ENCODE peak calls at places on chromosomes 7 and 10, in ten cellular contexts. T is OCI-LY7; Z is hepatocyte; A is body of pancreas; F is ovary; H is mammary epithelial cell; Q is lung; R is NT2/D1; P is right cardiac atrium; G is CD8-positive, alpha-beta memory T cell. J is an unnamed sample. For H3K4me1, the result is how much of the 10 kb centered on the place peaks cover.

GRCh38 chr7:100489824-100490223 is 6.1 kb downstream of the NYAP1 start:
- DNase-seq in G (no peak), P (no peak), F (peak), H (peak), T (peak), Z (peak), A (peak), Q (no peak), R (peak), J (no peak)

GRCh38 chr7:43568529-43568928 is 14.4 kb upstream of the STK17A start:
- DNase-seq in F (no peak), A (no peak), G (no peak), T (no peak), R (no peak), P (no peak), Z (no peak), Q (no peak), H (peak), J (no peak)

GRCh38 chr10:59872892-59873463 is 33.4 kb downstream of the CCDC6 start:
- DNase-seq in Q (peak), G (no peak), F (no peak), H (peak), A (peak), Z (peak), P (peak), R (no peak), T (no peak), J (no peak)

GRCh38 chr10:123637326-123637880 is 28.8 kb upstream of the GPR26 start:
- DNase-seq in P (no peak), Z (peak), R (no peak), T (no peak), Q (no peak), H (peak), A (no peak), F (no peak), G (no peak), J (no peak)

GRCh38 chr7:33109758-33110238 is 594 bp upstream of the RP9 start:
- DNase-seq in P (no peak), F (no peak), G (no peak), Q (no peak), H (peak), T (no peak), Z (no peak), A (no peak), R (no peak), J (no peak)

GRCh38 chr7:143288836-143289235 is 685 bp downstream of the CASP2 start:
- DNase-seq in Z (no peak), P (no peak), G (no peak), T (peak), R (no peak), Q (no peak), H (peak), F (no peak), A (no peak), J (no peak)

GRCh38 chr7:1566687-1567081 is 3.1 kb downstream of the PSMG3 start:
- DNase-seq in H (no peak), G (no peak), Q (no peak), T (no peak), P (no peak), Z (peak), R (no peak), F (no peak), A (no peak), J (no peak)

GRCh38 chr10:28177944-28178637 is 124.8 kb downstream of the MPP7 start:
- DNase-seq in G (no peak), P (no peak), R (no peak), H (peak), F (no peak), A (no peak), T (peak), Z (no peak), Q (no peak), J (no peak)

GRCh38 chr7:100705341-100705752 is 574 bp upstream of the POP7 start:
- DNase-seq in A (peak), T (peak), Z (peak), H (no peak), R (no peak), P (peak), Q (peak), F (peak), G (peak), J (peak)

GRCh38 chr10:7722927-7723529 is 19.9 kb downstream of the ITIH2 start:
- DNase-seq in H (no peak), R (no peak), Z (no peak), G (no peak), P (no peak), T (no peak), Q (no peak), A (no peak), F (no peak), J (no peak)

GRCh38 chr7:67301667-67302066 is 305.0 kb downstream of the TYW1 start:
- DNase-seq in P (no peak), A (no peak), R (no peak), Q (no peak), H (no peak), G (no peak), Z (no peak), T (no peak), F (no peak), J (no peak)

GRCh38 chr10:124010563-124011131 is 82.8 kb downstream of the CHST15 start:
- DNase-seq in R (peak), Z (no peak), Q (no peak), P (no peak), A (no peak), F (peak), H (no peak), T (no peak), G (no peak), J (no peak)

GRCh38 chr10:89481662-89482061 is 53.7 kb downstream of the SLC16A12 start:
- DNase-seq in H (peak), Q (no peak), A (no peak), G (no peak), T (no peak), F (no peak), Z (peak), R (no peak), P (no peak), J (no peak)

GRCh38 chr7:149624006-149624405 is 126.4 kb upstream of the ZNF746 start:
- DNase-seq in F (peak), R (no peak), G (peak), P (peak), Z (peak), T (peak), A (peak), Q (peak), H (peak), J (no peak)

GRCh38 chr7:73834626-73835191 is 3.9 kb downstream of the CLDN4 start:
- DNase-seq in R (no peak), P (no peak), H (no peak), Z (no peak), T (no peak), A (no peak), F (no peak), G (no peak), Q (no peak), J (no peak)

GRCh38 chr7:141541375-141541774 is 9.8 kb upstream of the AGK start:
- DNase-seq in T (no peak), Q (no peak), Z (no peak), R (no peak), G (no peak), A (no peak), H (no peak), F (no peak), P (no peak), J (no peak)

GRCh38 chr7:78019457-78020130 is 221.0 kb downstream of the PHTF2 start:
- DNase-seq in H (peak), Z (peak), R (no peak), Q (peak), F (peak), A (peak), T (peak), G (peak), P (peak), J (peak)

GRCh38 chr10:84613336-84614021 is 285.1 kb downstream of the CCSER2 start:
- DNase-seq in F (no peak), H (peak), G (no peak), A (peak), P (no peak), Z (peak), Q (peak), R (peak), T (peak), J (no peak)

GRCh38 chr10:86936661-86937501 is 20.5 kb downstream of the MMRN2 start:
- DNase-seq in R (no peak), A (peak), T (no peak), F (no peak), G (no peak), H (no peak), Z (no peak), Q (no peak), P (no peak), J (no peak)

GRCh38 chr7:432256-432655 is 87.4 kb downstream of the PDGFA start:
- DNase-seq in P (no peak), T (no peak), Z (no peak), Q (no peak), A (no peak), F (no peak), R (no peak), G (no peak), H (no peak), J (no peak)

GRCh38 chr7:42237891-42238531 is 1.0 kb upstream of the GLI3 start:
- DNase-seq in P (peak), G (no peak), F (peak), Q (peak), T (no peak), R (peak), Z (peak), A (peak), H (no peak), J (peak)

GRCh38 chr7:27131390-27131819 is 848 bp upstream of the HOXA4 start:
- DNase-seq in Z (no peak), T (no peak), F (no peak), G (no peak), A (no peak), P (no peak), Q (no peak), R (no peak), H (no peak), J (no peak)
- H3K4me1 ChIP-seq in Z (under half), T (under half), F (under half), G (under half), A (under half), P (under half), Q (under half), R (under half), H (under half), J (under half)

DNA sequence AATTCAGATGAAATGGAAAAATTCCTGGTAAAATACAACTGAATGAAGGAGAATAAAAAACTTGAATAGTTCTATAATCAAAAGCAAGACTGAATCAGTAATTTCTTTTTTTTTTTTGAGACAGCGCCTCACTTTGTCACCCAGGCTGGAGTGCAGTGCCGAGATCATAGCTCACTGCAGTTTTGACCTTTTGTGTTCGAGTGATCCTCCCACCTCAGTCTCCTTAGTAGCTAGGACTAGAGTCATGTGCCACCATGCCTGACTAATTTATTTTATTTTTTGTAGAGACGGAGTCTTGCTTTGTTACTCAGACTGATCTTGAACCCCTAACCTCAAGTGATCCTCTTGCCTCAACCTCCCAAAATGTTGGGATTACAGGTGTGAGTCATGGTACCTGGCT is 26.1 kb downstream of the SYPL1 start:
- DNase-seq in P (no peak), H (no peak), Q (no peak), Z (no peak), G (no peak), T (no peak), R (no peak), F (no peak), A (no peak), J (no peak)
- H3K4me1 ChIP-seq in P (under half), H (under half), Q (under half), Z (under half), G (under half), T (half or more), R (under half), F (under half), A (under half), J (under half)

GRCh38 chr7:30976381-30976780 is 12.6 kb downstream of the GHRHR start:
- DNase-seq in Z (no peak), R (no peak), Q (no peak), F (no peak), A (no peak), T (no peak), G (no peak), H (no peak), P (no peak), J (no peak)
- H3K4me1 ChIP-seq in Z (under half), R (under half), Q (under half), F (under half), A (under half), T (under half), G (under half), H (under half), P (under half), J (under half)

GRCh38 chr10:101016814-101017213 is 14.1 kb downstream of the PDZD7 start:
- DNase-seq in T (no peak), R (no peak), G (no peak), A (no peak), Q (no peak), P (no peak), H (no peak), Z (no peak), F (no peak), J (no peak)
- H3K4me1 ChIP-seq in T (under half), R (under half), G (under half), A (under half), Q (under half), P (under half), H (under half), Z (under half), F (under half), J (under half)

GRCh38 chr10:71547290-71547689 is 150.6 kb downstream of the CDH23 start:
- DNase-seq in H (no peak), R (no peak), T (no peak), Q (no peak), F (no peak), A (no peak), G (no peak), Z (no peak), P (no peak), J (no peak)

GRCh38 chr10:71546220-71546619 is 149.5 kb downstream of the CDH23 start:
- DNase-seq in R (no peak), F (no peak), Z (no peak), G (no peak), T (no peak), P (no peak), A (no peak), Q (no peak), H (no peak), J (no peak)

GRCh38 chr10:71545001-71545400 is 148.3 kb downstream of the CDH23 start:
- DNase-seq in H (no peak), F (no peak), G (no peak), A (no peak), R (no peak), Q (no peak), T (no peak), Z (no peak), P (no peak), J (no peak)

GRCh38 chr10:71547841-71548493 is 151.2 kb downstream of the CDH23 start:
- DNase-seq in H (no peak), F (peak), T (no peak), Q (peak), R (no peak), A (no peak), Z (peak), G (no peak), P (peak), J (peak)

DNA sequence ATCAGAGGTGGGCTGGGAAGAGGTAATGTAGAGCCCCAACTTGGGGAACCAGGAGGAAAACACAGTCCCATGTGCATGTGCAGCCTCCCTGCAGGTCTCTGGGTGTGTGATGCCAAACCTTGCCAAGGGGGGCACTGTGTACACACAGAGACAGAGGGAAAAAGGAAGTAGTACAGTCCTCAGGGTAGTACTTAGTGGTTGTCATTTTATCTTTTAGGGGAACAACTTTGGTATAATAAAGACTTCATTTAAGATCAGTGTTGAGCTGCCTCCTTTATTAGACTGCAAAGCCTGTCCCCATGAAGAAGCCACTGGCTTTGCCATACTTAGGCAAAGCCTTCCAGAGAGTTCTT is 151.8 kb downstream of the CDH23 start:
- DNase-seq in Q (no peak), H (no peak), A (no peak), R (no peak), T (no peak), P (no peak), F (no peak), Z (peak), G (no peak), J (no peak)
- H3K4me1 ChIP-seq in Q (under half), H (under half), A (under half), R (under half), T (under half), P (under half), F (under half), Z (under half), G (under half), J (under half)

DNA sequence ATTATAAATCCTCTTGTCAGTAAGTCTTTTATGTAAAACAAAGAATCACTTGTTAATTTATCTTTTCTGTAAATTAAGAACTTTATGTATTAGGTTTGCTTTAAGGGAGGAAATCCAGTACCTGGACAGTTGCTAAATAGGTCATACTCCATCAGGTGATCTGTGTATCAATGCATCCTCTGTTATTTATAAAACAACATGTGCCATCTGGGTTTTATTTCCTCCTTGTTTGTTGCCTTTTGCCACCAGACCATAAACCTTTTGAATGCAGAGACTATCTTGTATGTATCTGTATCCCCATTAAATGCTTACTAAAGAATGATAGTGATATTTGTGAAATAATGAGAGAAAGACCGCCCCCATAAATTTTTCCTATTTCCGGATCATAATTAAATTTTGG is 70.0 kb downstream of the SLC35B4 start:
- DNase-seq in R (no peak), G (no peak), Z (no peak), Q (no peak), F (no peak), H (no peak), A (no peak), P (no peak), T (peak), J (no peak)
- H3K4me1 ChIP-seq in R (under half), G (under half), Z (under half), Q (under half), F (under half), H (under half), A (under half), P (under half), T (under half), J (under half)

DNA sequence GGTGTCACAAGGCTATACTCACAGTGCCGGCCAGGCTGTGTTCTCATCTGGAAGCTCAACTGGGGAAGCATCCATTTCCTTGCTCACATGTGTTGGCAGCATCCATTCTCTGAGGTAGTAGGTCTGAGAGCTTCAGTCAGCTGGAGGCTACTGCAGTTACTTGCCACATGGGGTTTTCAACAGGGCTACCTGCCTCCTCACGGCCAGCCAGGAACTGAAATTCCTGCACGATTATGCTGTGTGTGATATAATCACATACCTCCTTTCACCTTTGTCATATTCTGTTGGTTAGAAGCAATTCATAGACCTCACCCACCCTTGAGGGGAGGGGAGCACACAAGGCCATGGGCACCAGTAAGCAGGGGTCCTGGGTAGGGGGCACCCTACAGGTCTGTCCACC is 37.4 kb downstream of the PYROXD2 start:
- DNase-seq in T (no peak), F (no peak), Z (no peak), H (no peak), P (no peak), G (no peak), Q (no peak), A (no peak), R (no peak), J (no peak)
- H3K4me1 ChIP-seq in T (under half), F (under half), Z (under half), H (under half), P (under half), G (under half), Q (under half), A (under half), R (under half), J (under half)

J was measured in left ventricle myocardium inferior.